ENCODE peak calls at places on chromosomes 13 and 19, in ten cellular contexts. I, E, F, Y, X, N, G, B, K and W are unnamed samples.

GRCh38 chr13:30314069-30314468 is 6.7 kb upstream of the KATNAL1 start:
- DNase-seq in I (no peak), E (no peak), F (no peak), Y (no peak), X (no peak), N (no peak), G (no peak), B (no peak), K (no peak), W (no peak)

GRCh38 chr13:49351871-49352270 is 92.0 kb downstream of the CAB39L start:
- DNase-seq in I (no peak), E (no peak), F (no peak), Y (no peak), X (peak), N (no peak), G (no peak), B (no peak), K (no peak), W (no peak)

GRCh38 chr13:95100525-95101121 is 200.6 kb downstream of the ABCC4 start:
- DNase-seq in I (no peak), E (no peak), F (no peak), Y (no peak), X (peak), N (no peak), G (no peak), B (peak), K (peak), W (no peak)

GRCh38 chr19:49713236-49713845 is 22.4 kb downstream of the CPT1C start:
- DNase-seq in I (no peak), E (no peak), F (no peak), Y (no peak), X (peak), N (no peak), G (no peak), B (no peak), K (no peak), W (no peak)

GRCh38 chr19:16825312-16826168 is 3.7 kb upstream of the SIN3B start:
- DNase-seq in I (no peak), E (peak), F (peak), Y (no peak), X (no peak), N (peak), G (peak), B (peak), K (peak), W (peak)

GRCh38 chr19:41997121-41997850 is 3.3 kb upstream of the ATP1A3 start:
- DNase-seq in I (peak), E (peak), F (peak), Y (no peak), X (peak), N (no peak), G (no peak), B (no peak), K (peak), W (peak)

GRCh38 chr13:21637296-21637695 is 33.3 kb upstream of the MICU2 start:
- DNase-seq in I (no peak), E (peak), F (no peak), Y (no peak), X (peak), N (peak), G (peak), B (peak), K (peak), W (no peak)

GRCh38 chr13:26457212-26457611 is 100.3 kb upstream of the WASF3 start:
- DNase-seq in I (no peak), E (no peak), F (no peak), Y (no peak), X (peak), N (no peak), G (no peak), B (no peak), K (peak), W (no peak)

GRCh38 chr19:5030822-5031221 is 61.9 kb downstream of the KDM4B start:
- DNase-seq in I (no peak), E (no peak), F (no peak), Y (no peak), X (no peak), N (no peak), G (no peak), B (no peak), K (no peak), W (no peak)

GRCh38 chr13:32252812-32253440 is 62.2 kb downstream of the ZAR1L start:
- DNase-seq in I (no peak), E (no peak), F (no peak), Y (no peak), X (no peak), N (no peak), G (no peak), B (no peak), K (no peak), W (no peak)